ENCODE peak calls at places on chromosomes 4 and X, in four cellular contexts. U is GM12878, R is HepG2, E is H1. C is an unnamed sample.

GRCh38 chr4:106266201-106266600 is 49.8 kb downstream of the TBCK start:
- DNase-seq in U (peak), R (peak), E (no peak), C (peak)

GRCh38 chr4:105622269-105622668 is 69.8 kb downstream of the ARHGEF38 start:
- DNase-seq in R (no peak), E (no peak), U (no peak), C (no peak)

GRCh38 chrX:154029439-154029838 is 9.7 kb upstream of the IRAK1 start:
- DNase-seq in U (no peak), E (no peak), R (no peak), C (peak)

GRCh38 chr4:188246488-188246887 is 107.2 kb downstream of the TRIML1 start:
- DNase-seq in R (no peak), U (no peak), E (peak), C (no peak)

GRCh38 chr4:156676116-156676851 is 295.3 kb downstream of the PDGFC start:
- DNase-seq in U (no peak), R (no peak), E (no peak), C (no peak)

GRCh38 chr4:74738756-74739155 is 55.6 kb downstream of the BTC start:
- DNase-seq in U (no peak), R (no peak), E (no peak), C (no peak)

GRCh38 chr4:100257567-100257966 is 67.3 kb upstream of the DDIT4L start:
- DNase-seq in E (no peak), R (no peak), U (no peak), C (no peak)

GRCh38 chr4:76388160-76388908 is 32.6 kb downstream of the CCDC158 start:
- DNase-seq in E (no peak), U (no peak), R (peak), C (no peak)

GRCh38 chr4:39469429-39470077 is 10.7 kb downstream of the LIAS start:
- DNase-seq in U (peak), E (no peak), R (peak), C (peak)

GRCh38 chr4:4254179-4254578 is 6.2 kb upstream of the TMEM128 start:
- DNase-seq in R (no peak), E (no peak), U (no peak), C (no peak)

GRCh38 chrX:56385336-56385735 is 153.2 kb downstream of the KLF8 start:
- DNase-seq in U (no peak), R (no peak), E (no peak), C (no peak)

GRCh38 chrX:112734250-112734649 is 54.5 kb upstream of the LHFPL1 start:
- DNase-seq in U (no peak), R (no peak), E (no peak), C (no peak)

GRCh38 chrX:82362990-82363389 is 1145.1 kb upstream of the POU3F4 start:
- DNase-seq in E (no peak), U (no peak), R (no peak), C (no peak)

GRCh38 chrX:68997461-68997860 is 167.8 kb downstream of the PJA1 start:
- DNase-seq in U (no peak), E (no peak), R (no peak), C (no peak)

GRCh38 chrX:48522291-48522690 is 683 bp downstream of the EBP start:
- DNase-seq in U (no peak), R (peak), E (no peak), C (no peak)

GRCh38 chr4:125547842-125548241 is 233.1 kb downstream of the FAT4 start:
- DNase-seq in U (no peak), R (no peak), E (no peak), C (no peak)

GRCh38 chr4:80154547-80154933 is 42.8 kb upstream of the PRDM8 start:
- DNase-seq in E (no peak), U (no peak), R (no peak), C (no peak)

GRCh38 chrX:29348288-29348687 is 761.0 kb downstream of the IL1RAPL1 start:
- DNase-seq in U (no peak), R (no peak), E (no peak), C (no peak)

GRCh38 chr4:8594097-8595038 is 1.8 kb downstream of the CPZ start:
- DNase-seq in E (peak), R (peak), U (peak), C (peak)

GRCh38 chr4:105741548-105741947 is 33.0 kb downstream of the GSTCD start:
- DNase-seq in R (no peak), E (no peak), U (no peak), C (no peak)

GRCh38 chrX:40778861-40779575 is 43.7 kb upstream of the MED14 start:
- DNase-seq in R (no peak), U (no peak), E (no peak), C (no peak)

GRCh38 chr4:151676301-151676700 is 84.5 kb downstream of the GATB start:
- DNase-seq in U (no peak), E (no peak), R (no peak), C (no peak)

GRCh38 chr4:101670897-101671296 is 119.6 kb upstream of the BANK1 start:
- DNase-seq in E (no peak), U (no peak), R (no peak), C (no peak)

DNA sequence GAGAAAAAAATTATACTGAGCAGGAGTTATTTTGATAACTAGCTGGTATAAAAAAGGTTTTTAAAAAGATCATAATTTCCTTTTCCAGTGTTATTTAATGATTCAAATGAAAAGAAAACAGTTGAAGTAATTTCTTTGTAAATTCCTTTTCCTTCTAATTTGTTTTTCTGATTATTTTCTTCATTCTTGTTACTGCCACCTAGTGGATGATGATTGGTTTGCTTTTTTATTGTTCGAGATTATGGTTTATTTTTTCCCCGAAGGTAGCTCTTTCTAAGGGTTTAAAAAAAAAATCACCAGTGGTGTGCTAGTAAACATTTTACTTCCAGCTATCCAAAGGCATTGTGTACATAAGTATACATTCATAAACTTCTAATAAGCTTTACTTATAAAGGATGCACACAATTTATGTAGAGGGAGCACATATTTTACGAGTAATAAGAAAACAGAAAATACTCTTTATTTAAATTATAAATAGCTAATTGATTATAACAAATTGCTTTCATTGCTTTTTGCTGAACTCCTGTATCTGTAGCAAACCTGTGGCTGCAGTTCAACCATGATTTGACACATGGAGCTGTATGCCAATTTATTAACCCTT is 98.0 kb upstream of the ANK2 start:
- DNase-seq in U (no peak), R (peak), E (no peak), C (peak)
- TF ChIP-seq HDAC6 in U (no peak), R (no peak), E (no peak), C (no peak)

DNA sequence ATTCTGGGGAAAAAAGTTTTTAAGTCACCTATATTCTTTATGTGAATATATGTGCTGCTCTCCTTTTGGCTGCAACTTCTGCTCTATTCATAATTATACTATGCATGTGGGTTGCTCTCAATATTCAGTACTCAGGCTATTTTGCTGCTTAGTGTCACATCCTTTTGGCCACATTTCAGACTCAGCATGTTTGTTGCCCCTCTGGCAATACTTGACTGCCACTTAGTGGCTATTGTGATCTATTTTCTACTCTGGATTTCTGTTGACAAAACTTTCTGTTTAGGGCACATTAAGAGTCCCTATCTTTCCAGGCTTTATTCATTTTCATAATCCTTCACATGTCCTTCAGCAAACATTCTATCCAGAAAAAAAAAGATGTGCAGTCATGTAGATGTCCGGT is 15.8 kb upstream of the CT45A1 start:
- DNase-seq in R (no peak), U (no peak), E (no peak), C (no peak)
- TF ChIP-seq HDAC6 in R (no peak), U (no peak), E (no peak), C (no peak)

GRCh38 chr4:1648962-1649361 is 35.2 kb downstream of the FAM53A start:
- DNase-seq in U (no peak), R (no peak), E (no peak), C (no peak)
- TF ChIP-seq HDAC6 in U (no peak), R (no peak), E (no peak), C (no peak)

GRCh38 chr4:176656108-176656507 is 136.6 kb downstream of the VEGFC start:
- DNase-seq in E (no peak), U (no peak), R (no peak), C (no peak)

GRCh38 chr4:176660561-176660960 is 132.2 kb downstream of the VEGFC start:
- DNase-seq in E (no peak), U (no peak), R (no peak), C (no peak)

GRCh38 chr4:176653406-176654220 is 139.1 kb downstream of the VEGFC start:
- DNase-seq in R (no peak), U (no peak), E (no peak), C (no peak)

GRCh38 chr4:176654565-176655216 is 138.0 kb downstream of the VEGFC start:
- DNase-seq in U (no peak), R (no peak), E (no peak), C (no peak)
- TF ChIP-seq HDAC6 in U (no peak), R (no peak), E (no peak), C (no peak)

DNA sequence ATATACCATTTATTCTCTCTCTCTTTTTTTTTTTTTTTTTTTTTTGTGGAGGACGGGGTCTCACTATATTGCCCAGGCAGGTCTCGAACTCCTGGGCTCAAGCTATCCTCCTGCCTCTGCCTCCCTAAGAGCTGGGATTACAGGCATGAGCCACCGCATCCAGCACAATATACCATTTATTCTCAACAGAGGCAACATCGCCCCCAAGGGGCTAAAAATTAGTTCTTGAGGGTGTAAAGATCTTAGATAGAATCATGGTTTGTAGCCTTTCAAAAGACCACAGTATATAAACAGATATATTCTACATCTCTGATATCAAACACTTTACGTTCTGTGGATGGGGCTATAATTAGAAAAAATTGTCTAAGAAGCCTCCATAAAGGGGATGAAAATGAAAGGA is 39.8 kb upstream of the TCEAL2 start:
- DNase-seq in E (no peak), R (no peak), U (no peak), C (no peak)
- TF ChIP-seq HDAC6 in E (no peak), R (no peak), U (no peak), C (no peak)

DNA sequence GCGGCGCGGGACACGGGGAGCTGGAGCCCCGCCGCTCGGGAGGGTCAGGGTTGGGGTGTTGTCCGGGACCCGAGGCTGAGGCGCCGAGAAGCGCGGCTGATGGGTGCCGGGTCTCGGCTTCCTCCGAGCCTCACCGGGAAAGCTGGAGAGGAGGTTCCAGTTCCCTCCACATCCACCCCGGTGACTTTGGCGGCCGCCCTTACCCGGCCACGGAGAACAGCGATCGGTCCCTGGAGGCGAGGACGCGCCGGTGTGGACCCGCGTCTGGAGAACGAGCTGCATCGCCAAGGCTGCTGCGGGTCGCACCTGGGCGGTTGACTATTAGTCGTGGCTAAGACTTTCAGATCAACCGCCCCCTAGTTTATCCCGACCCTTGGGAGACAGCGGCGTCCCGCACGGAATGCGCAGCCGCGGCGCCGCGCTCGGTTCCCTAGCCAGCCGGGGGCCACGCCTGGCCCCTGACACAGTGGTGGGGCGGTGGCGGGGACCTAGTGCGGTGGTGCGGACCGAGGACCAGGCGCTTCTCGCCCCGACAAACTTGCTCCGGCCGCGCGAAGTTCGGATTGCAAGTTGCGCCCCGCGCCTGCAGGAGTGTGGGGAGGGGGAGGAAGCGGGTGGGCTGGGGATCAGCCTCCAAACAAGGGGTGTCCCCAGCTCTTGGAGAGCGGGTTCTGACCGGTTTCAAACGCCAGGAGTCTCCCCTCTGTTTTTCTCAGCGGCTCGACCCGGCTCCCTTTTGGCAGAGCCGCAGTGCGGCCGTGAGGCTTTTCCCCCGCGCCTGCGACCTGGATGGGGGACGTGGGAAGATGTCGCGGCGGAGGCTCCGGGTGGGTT is 540 bp downstream of the FHDC1 start:
- DNase-seq in R (no peak), E (peak), U (no peak), C (peak)
- TF ChIP-seq HDAC6 in R (no peak), E (no peak), U (no peak), C (peak)

DNA sequence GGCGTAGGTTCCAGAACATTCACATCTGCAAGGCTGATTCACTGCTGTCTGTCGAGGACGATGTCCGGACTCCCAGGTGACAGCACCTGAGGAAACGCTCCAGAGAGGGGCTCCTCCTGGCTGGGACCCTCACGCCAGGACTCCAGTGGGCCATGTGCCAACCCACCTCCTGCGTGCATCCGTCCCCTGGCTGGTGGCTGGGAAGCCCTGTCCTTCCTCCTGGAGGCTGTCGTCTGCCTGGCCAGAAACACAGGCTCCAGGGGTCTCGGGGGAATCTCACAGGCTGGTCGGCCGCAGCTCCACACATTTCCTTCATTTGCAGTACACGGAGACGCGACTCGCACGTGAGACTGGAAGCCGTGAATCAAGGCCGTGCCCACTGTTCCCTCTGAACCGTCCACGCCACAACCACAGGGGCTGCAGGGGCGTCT is 38.5 kb upstream of the MXD4 start:
- DNase-seq in U (no peak), R (no peak), E (no peak), C (no peak)
- TF ChIP-seq HDAC6 in U (no peak), R (no peak), E (no peak), C (no peak)

DNA sequence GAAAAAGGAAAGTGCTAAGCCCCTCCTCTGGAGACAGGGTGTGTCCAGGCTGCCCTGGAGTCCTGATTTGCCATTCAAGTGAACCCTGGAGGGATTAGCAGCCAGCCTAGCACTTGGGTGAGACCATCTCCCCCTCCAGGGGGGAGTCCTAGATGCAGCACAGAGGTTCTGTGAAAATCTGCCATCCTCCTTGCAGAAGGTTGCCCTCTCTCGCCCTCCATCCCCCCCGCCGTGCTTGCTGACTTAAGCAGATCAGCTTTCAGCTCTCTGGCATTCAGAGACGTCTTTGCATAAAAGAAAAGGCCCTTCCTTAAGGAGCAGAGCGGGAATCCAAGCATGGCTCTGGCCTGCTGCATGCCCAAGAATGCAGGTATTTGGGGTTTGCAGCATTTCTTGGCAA is 102.1 kb upstream of the SCML1 start:
- DNase-seq in E (peak), R (no peak), U (no peak), C (no peak)
- TF ChIP-seq HDAC6 in E (no peak), R (no peak), U (no peak), C (no peak)

DNA sequence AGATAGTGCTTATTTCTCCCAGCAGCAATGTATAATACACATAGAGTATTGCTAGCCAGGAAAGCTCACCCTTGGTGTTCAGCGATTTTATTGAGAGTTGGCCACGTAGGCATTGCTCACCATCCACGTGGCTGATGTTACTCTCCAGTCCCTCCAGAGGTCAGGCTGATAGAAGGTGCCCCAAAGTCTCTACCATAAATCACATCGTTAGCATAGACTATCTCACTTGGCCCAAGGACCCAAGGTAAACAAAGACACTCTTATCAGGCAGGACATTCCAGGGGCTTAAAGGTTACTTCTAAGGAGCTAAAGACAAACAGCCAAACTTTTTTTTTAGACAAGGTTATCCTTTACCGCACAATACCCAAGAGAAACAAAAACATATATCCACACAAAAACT is 30.3 kb upstream of the RGN start:
- DNase-seq in R (no peak), U (no peak), E (no peak), C (peak)
- TF ChIP-seq HDAC6 in R (no peak), U (no peak), E (no peak), C (no peak)

GRCh38 chrX:118254611-118255010 is 91.3 kb upstream of the WDR44 start:
- DNase-seq in E (peak), U (peak), R (peak), C (peak)
- TF ChIP-seq HDAC6 in E (no peak), U (no peak), R (no peak), C (no peak)

C was measured in K562.